ENCODE peak calls at places on chromosomes 1 and 21, in nine cellular contexts. W, Z, P, N, D, H, U, S and J are unnamed samples.
A peak's percentile ranks its signal among the peaks of the same experiment; 100 is the strongest.

GRCh38 chr1:55500601-55501000 is 285.4 kb upstream of the USP24 start:
- DNase-seq in Z (no peak), N (no peak), S (no peak), W (no peak), H (peak; percentile 63), P (no peak), D (peak; percentile 59), U (no peak), J (no peak)

GRCh38 chr1:205495237-205495823 is 9.1 kb upstream of the CDK18 start:
- DNase-seq in U (no peak), S (peak; percentile 48), D (no peak), Z (no peak), W (no peak), H (no peak), P (no peak), N (no peak), J (no peak)

GRCh38 chr1:15902882-15903281 is 55.4 kb downstream of the SPEN start:
- DNase-seq in D (peak; percentile 91), W (peak; percentile 83), H (peak; percentile 89), N (no peak), U (no peak), Z (no peak), P (peak; percentile 68), S (no peak), J (no peak)

GRCh38 chr1:210536263-210536961 is 207.7 kb downstream of the HHAT start:
- DNase-seq in Z (no peak), H (no peak), D (no peak), S (no peak), W (no peak), N (peak; percentile 59), P (no peak), U (no peak), J (no peak)

GRCh38 chr1:41454406-41454805 is 30.1 kb downstream of the EDN2 start:
- DNase-seq in S (no peak), W (peak; percentile 70), N (no peak), H (peak; percentile 41), D (no peak), Z (no peak), P (peak; percentile 62), U (no peak), J (no peak)

GRCh38 chr1:228098323-228098931 is 4.7 kb downstream of the C1orf35 start:
- DNase-seq in S (peak; percentile 29), P (no peak), W (no peak), D (no peak), N (no peak), H (no peak), U (no peak), Z (no peak), J (peak; percentile 41)

GRCh38 chr1:173715538-173715844 is 710 bp downstream of the KLHL20 start:
- DNase-seq in Z (no peak), N (no peak), P (no peak), U (no peak), S (no peak), D (no peak), W (no peak), H (no peak), J (no peak)

GRCh38 chr1:38138498-38139233 is 92.1 kb upstream of the POU3F1 start:
- DNase-seq in H (peak; percentile 99), D (peak; percentile 97), P (peak; percentile 90), W (peak; percentile 98), Z (peak; percentile 43), U (no peak), N (peak; percentile 48), S (no peak), J (no peak)

GRCh38 chr1:211247921-211248320 is 11.2 kb upstream of the RCOR3 start:
- DNase-seq in D (no peak), H (no peak), Z (no peak), S (no peak), W (peak; percentile 6), P (no peak), U (peak; percentile 29), N (peak; percentile 14), J (no peak)

GRCh38 chr1:24635195-24635843 is 7.8 kb upstream of the SRRM1 start:
- DNase-seq in W (peak; percentile 68), U (no peak), N (peak; percentile 75), S (peak; percentile 37), Z (peak; percentile 65), P (peak; percentile 61), D (peak; percentile 83), H (peak; percentile 85), J (peak; percentile 86)

GRCh38 chr1:211371406-211372105 is 44.9 kb downstream of the TRAF5 start:
- DNase-seq in D (peak; percentile 65), S (peak; percentile 51), N (peak; percentile 17), U (no peak), P (peak; percentile 63), H (no peak), W (peak; percentile 78), Z (no peak), J (no peak)

GRCh38 chr1:188027613-188028012 is 1198.9 kb downstream of the PLA2G4A start:
- DNase-seq in W (peak; percentile 97), D (peak; percentile 97), P (peak; percentile 92), Z (peak; percentile 75), H (peak; percentile 73), N (no peak), U (no peak), S (no peak), J (no peak)

GRCh38 chr1:159421821-159422220 is 10.2 kb upstream of the OR10J4 start:
- DNase-seq in Z (no peak), P (no peak), S (no peak), W (no peak), D (no peak), N (no peak), H (no peak), U (peak; percentile 67), J (no peak)

GRCh38 chr1:94790246-94790645 is 29.9 kb upstream of the SLC44A3 start:
- DNase-seq in W (peak; percentile 21), H (peak; percentile 69), S (no peak), Z (no peak), P (no peak), U (no peak), D (peak; percentile 41), N (no peak), J (no peak)

GRCh38 chr1:2025491-2025981 is 6.4 kb downstream of the GABRD start:
- DNase-seq in W (no peak), N (no peak), U (no peak), H (no peak), D (no peak), Z (no peak), P (no peak), S (no peak), J (no peak)

GRCh38 chr1:216533786-216534185 is 110.5 kb upstream of the USH2A start:
- DNase-seq in S (no peak), D (no peak), Z (no peak), P (no peak), U (no peak), W (no peak), H (no peak), N (no peak), J (no peak)

GRCh38 chr1:114828251-114828650 is 26.4 kb upstream of the SYCP1 start:
- DNase-seq in Z (no peak), S (no peak), N (no peak), U (no peak), H (peak; percentile 23), P (peak; percentile 82), D (peak; percentile 1), W (peak; percentile 15), J (no peak)

GRCh38 chr1:11729498-11730428 is 6.2 kb upstream of the AGTRAP start:
- DNase-seq in S (peak; percentile 69), D (no peak), N (no peak), W (peak; percentile 49), P (no peak), U (no peak), H (no peak), Z (no peak), J (no peak)

GRCh38 chr1:240737761-240738265 is 125.9 kb upstream of the GREM2 start:
- DNase-seq in S (no peak), U (no peak), D (no peak), W (peak; percentile 40), N (no peak), Z (no peak), H (peak; percentile 58), P (no peak), J (no peak)

GRCh38 chr21:43269981-43270670 is 101.3 kb downstream of the CRYAA start:
- DNase-seq in N (no peak), P (no peak), U (no peak), S (no peak), D (no peak), W (no peak), H (no peak), Z (no peak), J (no peak)

GRCh38 chr1:204623365-204623893 is 62.1 kb downstream of the LRRN2 start:
- DNase-seq in W (peak; percentile 56), D (peak; percentile 48), P (peak; percentile 41), Z (peak; percentile 26), U (no peak), S (peak; percentile 94), N (peak; percentile 21), H (peak; percentile 51), J (no peak)

GRCh38 chr1:92858564-92859399 is 26.9 kb downstream of the RPL5 start:
- DNase-seq in U (no peak), P (peak; percentile 68), N (peak; percentile 85), W (peak; percentile 67), Z (peak; percentile 67), D (peak; percentile 85), S (peak; percentile 73), H (peak; percentile 89), J (peak; percentile 94)

GRCh38 chr1:168084396-168085231 is 52.1 kb downstream of the GPR161 start:
- DNase-seq in W (peak; percentile 12), U (peak; percentile 93), S (peak; percentile 90), D (peak; percentile 23), N (peak; percentile 75), H (peak; percentile 61), Z (peak; percentile 18), P (no peak), J (peak; percentile 87)

GRCh38 chr1:53321366-53321765 is 6.5 kb downstream of the LRP8 start:
- DNase-seq in P (no peak), U (peak; percentile 77), N (peak; percentile 70), H (no peak), S (no peak), D (no peak), W (no peak), Z (no peak), J (peak; percentile 67)
- H3K4me1 ChIP-seq in P (peaks cover 15% of the 10 kb centered on the region), U (peaks cover 12% of the 10 kb centered on the region), N (peaks cover 21% of the 10 kb centered on the region), H (peaks cover 5% of the 10 kb centered on the region), S (peaks cover 14% of the 10 kb centered on the region), D (peaks cover 4% of the 10 kb centered on the region), W (peaks cover 4% of the 10 kb centered on the region), Z (peaks cover 8% of the 10 kb centered on the region), J (peaks cover 57% of the 10 kb centered on the region)

GRCh38 chr1:17351047-17351446 is 20.9 kb upstream of the PADI6 start:
- DNase-seq in P (no peak), S (no peak), Z (no peak), H (no peak), W (no peak), N (no peak), D (no peak), U (no peak), J (no peak)
- H2AFZ ChIP-seq in P (no peak overlapping the region), S (no peak overlapping the region), Z (no peak overlapping the region), H (no peak overlapping the region), W (no peak overlapping the region), N (no peak overlapping the region), D (no peak overlapping the region), U (no peak overlapping the region), J (no peak overlapping the region)

GRCh38 chr1:193366764-193367507 is 180.5 kb upstream of the B3GALT2 start:
- DNase-seq in U (no peak), W (peak; percentile 14), H (no peak), Z (no peak), D (peak; percentile 4), S (no peak), N (no peak), P (no peak), J (no peak)
- H3K9ac ChIP-seq in U (no peak overlapping the region), W (no peak overlapping the region), H (no peak overlapping the region), Z (no peak overlapping the region), D (no peak overlapping the region), S (no peak overlapping the region), N (no peak overlapping the region), P (no peak overlapping the region), J (no peak overlapping the region)

GRCh38 chr1:27402349-27402754 is 9.9 kb downstream of the GPR3 start:
- DNase-seq in S (no peak), H (peak; percentile 86), U (peak; percentile 76), N (peak; percentile 59), D (peak; percentile 55), Z (no peak), P (peak; percentile 54), W (peak; percentile 61), J (no peak)
- H3K4me1 ChIP-seq in S (no peaks in the 10 kb centered on the region), H (peaks cover 42% of the 10 kb centered on the region), U (peaks cover 48% of the 10 kb centered on the region), N (peaks cover 67% of the 10 kb centered on the region), D (peaks cover 19% of the 10 kb centered on the region), Z (no peaks in the 10 kb centered on the region), P (peaks cover 30% of the 10 kb centered on the region), W (peaks cover 31% of the 10 kb centered on the region), J (peaks cover 24% of the 10 kb centered on the region)